ENCODE peak calls at places on chromosomes 5 and 9, in nine cellular contexts. One of them, this sample, is unnamed.

GRCh38 chr9:127036437-127036836 is 86.0 kb downstream of the ANGPTL2 start:
- DNase-seq in RCC 7860: no peak
- DNase-seq in GM23248: no peak
- DNase-seq in mammary epithelial cell: no peak
- DNase-seq in stimulated activated CD4-positive, alpha-beta T cell treated with anti-CD3 and anti-CD28 coated beads, Interleukin-4, amount 100 ng/mL, for 1 hour: no peak
- DNase-seq in lung: no peak
- DNase-seq in NAMALWA: no peak
- DNase-seq in NCI-H526 treated with DMSO at 0.1 percent for 48 hours: no peak
- DNase-seq in GM13977: no peak
- DNase-seq in this sample: no peak

GRCh38 chr5:35117960-35118359 is 70.2 kb upstream of the AGXT2 start:
- DNase-seq in GM13977: peak
- DNase-seq in GM23248: peak
- DNase-seq in lung: no peak
- DNase-seq in stimulated activated CD4-positive, alpha-beta T cell treated with anti-CD3 and anti-CD28 coated beads, Interleukin-4, amount 100 ng/mL, for 1 hour: no peak
- DNase-seq in mammary epithelial cell: peak
- DNase-seq in NCI-H526 treated with DMSO at 0.1 percent for 48 hours: no peak
- DNase-seq in RCC 7860: peak
- DNase-seq in NAMALWA: no peak
- DNase-seq in this sample: no peak

GRCh38 chr5:57749396-57749795 is 266.8 kb upstream of the ACTBL2 start:
- DNase-seq in RCC 7860: no peak
- DNase-seq in NCI-H526 treated with DMSO at 0.1 percent for 48 hours: no peak
- DNase-seq in NAMALWA: no peak
- DNase-seq in stimulated activated CD4-positive, alpha-beta T cell treated with anti-CD3 and anti-CD28 coated beads, Interleukin-4, amount 100 ng/mL, for 1 hour: no peak
- DNase-seq in GM23248: peak
- DNase-seq in GM13977: no peak
- DNase-seq in mammary epithelial cell: peak
- DNase-seq in lung: no peak
- DNase-seq in this sample: no peak

GRCh38 chr9:77599492-77599891 is 48.6 kb downstream of the GNA14 start:
- DNase-seq in GM13977: no peak
- DNase-seq in mammary epithelial cell: no peak
- DNase-seq in GM23248: no peak
- DNase-seq in NCI-H526 treated with DMSO at 0.1 percent for 48 hours: no peak
- DNase-seq in stimulated activated CD4-positive, alpha-beta T cell treated with anti-CD3 and anti-CD28 coated beads, Interleukin-4, amount 100 ng/mL, for 1 hour: no peak
- DNase-seq in lung: no peak
- DNase-seq in RCC 7860: no peak
- DNase-seq in NAMALWA: no peak
- DNase-seq in this sample: no peak

GRCh38 chr9:131361202-131361833 is 32.6 kb upstream of the PRRC2B start:
- DNase-seq in GM23248: no peak
- DNase-seq in NAMALWA: no peak
- DNase-seq in lung: peak
- DNase-seq in RCC 7860: peak
- DNase-seq in stimulated activated CD4-positive, alpha-beta T cell treated with anti-CD3 and anti-CD28 coated beads, Interleukin-4, amount 100 ng/mL, for 1 hour: peak
- DNase-seq in GM13977: no peak
- DNase-seq in mammary epithelial cell: peak
- DNase-seq in NCI-H526 treated with DMSO at 0.1 percent for 48 hours: no peak
- DNase-seq in this sample: no peak

GRCh38 chr9:137114613-137115393 is at the start of gene DPP7:
- DNase-seq in RCC 7860: peak
- DNase-seq in GM23248: peak
- DNase-seq in stimulated activated CD4-positive, alpha-beta T cell treated with anti-CD3 and anti-CD28 coated beads, Interleukin-4, amount 100 ng/mL, for 1 hour: peak
- DNase-seq in lung: peak
- DNase-seq in mammary epithelial cell: peak
- DNase-seq in GM13977: peak
- DNase-seq in NAMALWA: peak
- DNase-seq in NCI-H526 treated with DMSO at 0.1 percent for 48 hours: no peak
- DNase-seq in this sample: peak

GRCh38 chr9:122904466-122904822 is 715 bp downstream of the RC3H2 start:
- DNase-seq in RCC 7860: peak
- DNase-seq in mammary epithelial cell: peak
- DNase-seq in NAMALWA: peak
- DNase-seq in GM23248: peak
- DNase-seq in lung: no peak
- DNase-seq in stimulated activated CD4-positive, alpha-beta T cell treated with anti-CD3 and anti-CD28 coated beads, Interleukin-4, amount 100 ng/mL, for 1 hour: peak
- DNase-seq in GM13977: peak
- DNase-seq in NCI-H526 treated with DMSO at 0.1 percent for 48 hours: no peak
- DNase-seq in this sample: peak

GRCh38 chr5:383621-384020 is 59.4 kb upstream of the EXOC3 start:
- DNase-seq in lung: no peak
- DNase-seq in GM23248: no peak
- DNase-seq in RCC 7860: no peak
- DNase-seq in stimulated activated CD4-positive, alpha-beta T cell treated with anti-CD3 and anti-CD28 coated beads, Interleukin-4, amount 100 ng/mL, for 1 hour: no peak
- DNase-seq in NCI-H526 treated with DMSO at 0.1 percent for 48 hours: no peak
- DNase-seq in GM13977: no peak
- DNase-seq in NAMALWA: no peak
- DNase-seq in mammary epithelial cell: no peak
- DNase-seq in this sample: peak

GRCh38 chr9:107043886-107044285 is 180.9 kb downstream of the ZNF462 start:
- DNase-seq in lung: no peak
- DNase-seq in GM23248: no peak
- DNase-seq in RCC 7860: no peak
- DNase-seq in NAMALWA: no peak
- DNase-seq in GM13977: no peak
- DNase-seq in NCI-H526 treated with DMSO at 0.1 percent for 48 hours: no peak
- DNase-seq in stimulated activated CD4-positive, alpha-beta T cell treated with anti-CD3 and anti-CD28 coated beads, Interleukin-4, amount 100 ng/mL, for 1 hour: no peak
- DNase-seq in mammary epithelial cell: no peak
- DNase-seq in this sample: no peak

GRCh38 chr5:35087971-35088370 is 40.2 kb upstream of the AGXT2 start:
- DNase-seq in GM13977: no peak
- DNase-seq in NAMALWA: no peak
- DNase-seq in stimulated activated CD4-positive, alpha-beta T cell treated with anti-CD3 and anti-CD28 coated beads, Interleukin-4, amount 100 ng/mL, for 1 hour: no peak
- DNase-seq in lung: no peak
- DNase-seq in GM23248: peak
- DNase-seq in mammary epithelial cell: no peak
- DNase-seq in NCI-H526 treated with DMSO at 0.1 percent for 48 hours: no peak
- DNase-seq in RCC 7860: no peak
- DNase-seq in this sample: no peak

GRCh38 chr9:130639866-130640555 is 24.4 kb upstream of the PRDM12 start:
- DNase-seq in GM13977: no peak
- DNase-seq in lung: no peak
- DNase-seq in NCI-H526 treated with DMSO at 0.1 percent for 48 hours: no peak
- DNase-seq in GM23248: no peak
- DNase-seq in NAMALWA: no peak
- DNase-seq in stimulated activated CD4-positive, alpha-beta T cell treated with anti-CD3 and anti-CD28 coated beads, Interleukin-4, amount 100 ng/mL, for 1 hour: no peak
- DNase-seq in RCC 7860: no peak
- DNase-seq in mammary epithelial cell: no peak
- DNase-seq in this sample: no peak

GRCh38 chr9:15079989-15080388 is 169.8 kb upstream of the FREM1 start:
- DNase-seq in lung: no peak
- DNase-seq in NCI-H526 treated with DMSO at 0.1 percent for 48 hours: no peak
- DNase-seq in mammary epithelial cell: no peak
- DNase-seq in GM23248: no peak
- DNase-seq in stimulated activated CD4-positive, alpha-beta T cell treated with anti-CD3 and anti-CD28 coated beads, Interleukin-4, amount 100 ng/mL, for 1 hour: no peak
- DNase-seq in NAMALWA: no peak
- DNase-seq in GM13977: no peak
- DNase-seq in RCC 7860: no peak
- DNase-seq in this sample: no peak

GRCh38 chr9:21576331-21577189 is 94.4 kb upstream of the IFNE start:
- DNase-seq in stimulated activated CD4-positive, alpha-beta T cell treated with anti-CD3 and anti-CD28 coated beads, Interleukin-4, amount 100 ng/mL, for 1 hour: peak
- DNase-seq in NCI-H526 treated with DMSO at 0.1 percent for 48 hours: no peak
- DNase-seq in mammary epithelial cell: peak
- DNase-seq in GM13977: no peak
- DNase-seq in NAMALWA: no peak
- DNase-seq in lung: no peak
- DNase-seq in RCC 7860: peak
- DNase-seq in GM23248: peak
- DNase-seq in this sample: no peak

GRCh38 chr9:89484475-89485404 is 13.2 kb downstream of the SEMA4D start:
- DNase-seq in GM23248: no peak
- DNase-seq in stimulated activated CD4-positive, alpha-beta T cell treated with anti-CD3 and anti-CD28 coated beads, Interleukin-4, amount 100 ng/mL, for 1 hour: no peak
- DNase-seq in GM13977: peak
- DNase-seq in NCI-H526 treated with DMSO at 0.1 percent for 48 hours: no peak
- DNase-seq in lung: no peak
- DNase-seq in mammary epithelial cell: no peak
- DNase-seq in NAMALWA: peak
- DNase-seq in RCC 7860: peak
- DNase-seq in this sample: no peak

GRCh38 chr5:111739423-111739822 is 17.6 kb downstream of the NREP start:
- DNase-seq in NAMALWA: no peak
- DNase-seq in NCI-H526 treated with DMSO at 0.1 percent for 48 hours: no peak
- DNase-seq in stimulated activated CD4-positive, alpha-beta T cell treated with anti-CD3 and anti-CD28 coated beads, Interleukin-4, amount 100 ng/mL, for 1 hour: no peak
- DNase-seq in GM23248: no peak
- DNase-seq in lung: no peak
- DNase-seq in mammary epithelial cell: no peak
- DNase-seq in GM13977: no peak
- DNase-seq in RCC 7860: no peak
- DNase-seq in this sample: no peak

GRCh38 chr5:73233461-73234151 is 60.6 kb downstream of the TMEM174 start:
- DNase-seq in stimulated activated CD4-positive, alpha-beta T cell treated with anti-CD3 and anti-CD28 coated beads, Interleukin-4, amount 100 ng/mL, for 1 hour: peak
- DNase-seq in RCC 7860: no peak
- DNase-seq in lung: no peak
- DNase-seq in GM13977: no peak
- DNase-seq in NCI-H526 treated with DMSO at 0.1 percent for 48 hours: no peak
- DNase-seq in GM23248: no peak
- DNase-seq in mammary epithelial cell: no peak
- DNase-seq in NAMALWA: no peak
- DNase-seq in this sample: no peak

GRCh38 chr5:103804714-103805113 is 242.1 kb upstream of the NUDT12 start:
- DNase-seq in RCC 7860: no peak
- DNase-seq in stimulated activated CD4-positive, alpha-beta T cell treated with anti-CD3 and anti-CD28 coated beads, Interleukin-4, amount 100 ng/mL, for 1 hour: no peak
- DNase-seq in NCI-H526 treated with DMSO at 0.1 percent for 48 hours: no peak
- DNase-seq in lung: no peak
- DNase-seq in GM23248: peak
- DNase-seq in NAMALWA: no peak
- DNase-seq in GM13977: no peak
- DNase-seq in mammary epithelial cell: peak
- DNase-seq in this sample: no peak

GRCh38 chr5:168404366-168404765 is 81.9 kb upstream of the RARS1 start:
- DNase-seq in mammary epithelial cell: peak
- DNase-seq in lung: no peak
- DNase-seq in stimulated activated CD4-positive, alpha-beta T cell treated with anti-CD3 and anti-CD28 coated beads, Interleukin-4, amount 100 ng/mL, for 1 hour: no peak
- DNase-seq in RCC 7860: peak
- DNase-seq in GM13977: no peak
- DNase-seq in NAMALWA: no peak
- DNase-seq in GM23248: peak
- DNase-seq in NCI-H526 treated with DMSO at 0.1 percent for 48 hours: no peak
- DNase-seq in this sample: no peak

GRCh38 chr5:177403194-177403825 is 2.8 kb upstream of the PFN3 start:
- DNase-seq in NCI-H526 treated with DMSO at 0.1 percent for 48 hours: no peak
- DNase-seq in mammary epithelial cell: peak
- DNase-seq in RCC 7860: no peak
- DNase-seq in NAMALWA: no peak
- DNase-seq in GM23248: peak
- DNase-seq in lung: no peak
- DNase-seq in GM13977: peak
- DNase-seq in stimulated activated CD4-positive, alpha-beta T cell treated with anti-CD3 and anti-CD28 coated beads, Interleukin-4, amount 100 ng/mL, for 1 hour: peak
- DNase-seq in this sample: peak

GRCh38 chr5:90898330-90899013 is 339.9 kb downstream of the ADGRV1 start:
- DNase-seq in stimulated activated CD4-positive, alpha-beta T cell treated with anti-CD3 and anti-CD28 coated beads, Interleukin-4, amount 100 ng/mL, for 1 hour: no peak
- DNase-seq in RCC 7860: no peak
- DNase-seq in NAMALWA: no peak
- DNase-seq in NCI-H526 treated with DMSO at 0.1 percent for 48 hours: no peak
- DNase-seq in GM13977: no peak
- DNase-seq in mammary epithelial cell: peak
- DNase-seq in GM23248: peak
- DNase-seq in lung: no peak
- DNase-seq in this sample: no peak

GRCh38 chr9:36575411-36575882 is 2.8 kb downstream of the MELK start:
- DNase-seq in GM13977: no peak
- DNase-seq in stimulated activated CD4-positive, alpha-beta T cell treated with anti-CD3 and anti-CD28 coated beads, Interleukin-4, amount 100 ng/mL, for 1 hour: no peak
- DNase-seq in NCI-H526 treated with DMSO at 0.1 percent for 48 hours: no peak
- DNase-seq in mammary epithelial cell: peak
- DNase-seq in lung: no peak
- DNase-seq in GM23248: peak
- DNase-seq in RCC 7860: peak
- DNase-seq in NAMALWA: no peak
- DNase-seq in this sample: no peak

GRCh38 chr9:68492801-68493200 is 47.9 kb downstream of the TMEM252 start:
- DNase-seq in RCC 7860: no peak
- DNase-seq in mammary epithelial cell: no peak
- DNase-seq in NCI-H526 treated with DMSO at 0.1 percent for 48 hours: no peak
- DNase-seq in GM13977: no peak
- DNase-seq in stimulated activated CD4-positive, alpha-beta T cell treated with anti-CD3 and anti-CD28 coated beads, Interleukin-4, amount 100 ng/mL, for 1 hour: no peak
- DNase-seq in lung: no peak
- DNase-seq in GM23248: no peak
- DNase-seq in NAMALWA: no peak
- DNase-seq in this sample: no peak

GRCh38 chr9:133463234-133463863 is 3.6 kb downstream of the CACFD1 start:
- DNase-seq in GM13977: no peak
- DNase-seq in GM23248: no peak
- DNase-seq in stimulated activated CD4-positive, alpha-beta T cell treated with anti-CD3 and anti-CD28 coated beads, Interleukin-4, amount 100 ng/mL, for 1 hour: no peak
- DNase-seq in NAMALWA: no peak
- DNase-seq in RCC 7860: no peak
- DNase-seq in mammary epithelial cell: no peak
- DNase-seq in NCI-H526 treated with DMSO at 0.1 percent for 48 hours: no peak
- DNase-seq in lung: no peak
- DNase-seq in this sample: no peak

GRCh38 chr9:21964925-21965385 is 29.2 kb downstream of the CDKN2A start:
- DNase-seq in RCC 7860: no peak
- DNase-seq in GM13977: peak
- DNase-seq in NCI-H526 treated with DMSO at 0.1 percent for 48 hours: no peak
- DNase-seq in lung: peak
- DNase-seq in GM23248: peak
- DNase-seq in mammary epithelial cell: peak
- DNase-seq in stimulated activated CD4-positive, alpha-beta T cell treated with anti-CD3 and anti-CD28 coated beads, Interleukin-4, amount 100 ng/mL, for 1 hour: peak
- DNase-seq in NAMALWA: peak
- DNase-seq in this sample: peak

GRCh38 chr5:72245517-72246238 is 74.4 kb downstream of the MRPS27 start:
- DNase-seq in NAMALWA: no peak
- DNase-seq in mammary epithelial cell: no peak
- DNase-seq in lung: no peak
- DNase-seq in GM23248: no peak
- DNase-seq in NCI-H526 treated with DMSO at 0.1 percent for 48 hours: no peak
- DNase-seq in stimulated activated CD4-positive, alpha-beta T cell treated with anti-CD3 and anti-CD28 coated beads, Interleukin-4, amount 100 ng/mL, for 1 hour: no peak
- DNase-seq in RCC 7860: no peak
- DNase-seq in GM13977: no peak
- DNase-seq in this sample: no peak